ENCODE peak calls at places on chromosomes 3 and 15, in seven cellular contexts. U is progenitor cell of endocrine pancreas; W is HL-60; I is activated CD8-positive, alpha-beta memory T cell treated with anti-CD3 and anti-CD28 coated beads for 24 hours; O is HFFc6; X is naive B cell; M is germinal center. T is an unnamed sample.

GRCh38 chr3:16668776-16669545 is 63.7 kb upstream of the DAZL start:
- DNase-seq in X (no peak), U (no peak), I (no peak), W (no peak), O (no peak), M (no peak), T (no peak)

GRCh38 chr3:72171461-72171860 is 386.5 kb upstream of the PROK2 start:
- DNase-seq in M (no peak), X (no peak), U (no peak), I (no peak), O (no peak), W (no peak), T (no peak)

GRCh38 chr3:184685646-184686045 is 26.2 kb downstream of the MAGEF1 start:
- DNase-seq in W (no peak), I (no peak), X (no peak), O (no peak), U (no peak), M (no peak), T (peak; percentile 54)

GRCh38 chr3:105362021-105362665 is 4.6 kb upstream of the ALCAM start:
- DNase-seq in X (no peak), M (no peak), O (peak; percentile 67), U (no peak), I (no peak), W (no peak), T (no peak)

GRCh38 chr15:69200773-69201745 is 40.6 kb downstream of the GLCE start:
- DNase-seq in W (no peak), I (no peak), X (no peak), U (no peak), M (no peak), O (no peak), T (no peak)

GRCh38 chr3:197464794-197465193 is 91.0 kb downstream of the BDH1 start:
- DNase-seq in O (no peak), U (no peak), X (no peak), M (no peak), W (no peak), I (no peak), T (no peak)

GRCh38 chr15:31504462-31504839 is 177.8 kb downstream of the KLF13 start:
- DNase-seq in W (no peak), I (peak; percentile 32), X (no peak), U (no peak), M (no peak), O (no peak), T (no peak)

GRCh38 chr3:126927405-126927750 is 55.5 kb upstream of the PLXNA1 start:
- DNase-seq in W (no peak), O (no peak), U (no peak), X (no peak), M (no peak), I (no peak), T (no peak)

GRCh38 chr15:42081463-42081830 is 12.9 kb downstream of the PLA2G4D start:
- DNase-seq in X (no peak), O (no peak), U (no peak), M (no peak), W (no peak), I (no peak), T (no peak)

GRCh38 chr3:178270838-178271237 is 265.4 kb upstream of the KCNMB2 start:
- DNase-seq in U (no peak), M (no peak), I (no peak), W (no peak), O (peak; percentile 47), X (no peak), T (no peak)

T was measured in neuronal stem cell.